ENCODE peak calls at places on chromosomes 13 and 19, in five cellular contexts. A is heart left ventricle; O is A673; I is T-helper 1 cell; P is activated CD8-positive, alpha-beta memory T cell treated with anti-CD3 and anti-CD28 coated beads, Interleukin-2, amount 50 U/mL, for 48 hours. U is an unnamed sample.
A peak's percentile ranks its signal among the peaks of the same experiment; 100 is the strongest.

GRCh38 chr19:48249502-48250014 is 6.2 kb downstream of the CARD8 start:
- DNase-seq in A (peak; percentile 73), O (peak; percentile 98), I (peak; percentile 87), P (peak; percentile 84), U (no peak)

GRCh38 chr13:41563501-41564001 is 106.2 kb downstream of the RGCC start:
- DNase-seq in A (no peak), O (peak; percentile 28), I (no peak), P (no peak), U (peak; percentile 43)

GRCh38 chr19:49058592-49058991 is 1.0 kb upstream of the CGB7 start:
- DNase-seq in A (no peak), O (peak; percentile 54), I (no peak), P (no peak), U (peak; percentile 57)

GRCh38 chr13:20492641-20493040 is 33.0 kb downstream of the CRYL1 start:
- DNase-seq in A (no peak), O (peak; percentile 49), I (peak; percentile 19), P (peak; percentile 74), U (peak; percentile 55)

GRCh38 chr19:14070268-14071050 is 2.1 kb upstream of the MISP3 start:
- DNase-seq in A (no peak), O (no peak), I (no peak), P (no peak), U (no peak)

GRCh38 chr19:14525729-14526128 is 3.7 kb upstream of the TECR start:
- DNase-seq in A (no peak), O (no peak), I (no peak), P (no peak), U (peak; percentile 100)

GRCh38 chr13:41007359-41008118 is 11.6 kb downstream of the ELF1 start:
- DNase-seq in A (no peak), O (no peak), I (no peak), P (no peak), U (peak; percentile 71)

GRCh38 chr13:98910501-98910951 is 67.3 kb downstream of the DOCK9 start:
- DNase-seq in A (peak; percentile 58), O (peak; percentile 39), I (peak; percentile 83), P (no peak), U (peak; percentile 85)

GRCh38 chr13:112722433-112723250 is 32.8 kb downstream of the ATP11A start:
- DNase-seq in A (peak; percentile 77), O (no peak), I (no peak), P (no peak), U (peak; percentile 73)

GRCh38 chr19:17466487-17466850 is 3.9 kb upstream of the SLC27A1 start:
- DNase-seq in A (no peak), O (no peak), I (no peak), P (no peak), U (no peak)

GRCh38 chr13:30863231-30863630 is 42.8 kb upstream of the MEDAG start:
- DNase-seq in A (no peak), O (no peak), I (no peak), P (no peak), U (no peak)

GRCh38 chr19:39130337-39131254 is 5.0 kb downstream of the PAK4 start:
- DNase-seq in A (peak; percentile 41), O (no peak), I (no peak), P (no peak), U (no peak)

GRCh38 chr19:6229951-6230712 is 49.6 kb downstream of the MLLT1 start:
- DNase-seq in A (no peak), O (no peak), I (no peak), P (no peak), U (peak; percentile 25)

GRCh38 chr19:35346193-35347052 is 1.3 kb upstream of the FFAR1 start:
- DNase-seq in A (no peak), O (no peak), I (peak; percentile 62), P (peak; percentile 86), U (no peak)

GRCh38 chr13:95660981-95661581 is 15.9 kb upstream of the DNAJC3 start:
- DNase-seq in A (no peak), O (peak; percentile 61), I (peak; percentile 12), P (no peak), U (peak; percentile 57)

U was measured in epithelial cell of esophagus.